ENCODE peak calls at places on chromosomes 7 and 10, in four cellular contexts. Y, W, N and B are unnamed samples.

GRCh38 chr7:74199551-74200355 is 10.1 kb upstream of the LAT2 start:
- DNase-seq in N (no peak), W (no peak), Y (no peak), B (no peak)

GRCh38 chr7:28739826-28740225 is 218.3 kb downstream of the TRIL start:
- DNase-seq in N (no peak), W (no peak), Y (no peak), B (peak; percentile 51)

GRCh38 chr7:127447326-127447945 is 54.9 kb upstream of the ZNF800 start:
- DNase-seq in W (peak; percentile 24), Y (peak; percentile 30), N (peak; percentile 31), B (peak; percentile 13)

GRCh38 chr10:90890347-90890746 is 18.6 kb downstream of the RPP30 start:
- DNase-seq in W (no peak), Y (no peak), N (no peak), B (no peak)

GRCh38 chr10:78865518-78865835 is 203.3 kb upstream of the ZMIZ1 start:
- DNase-seq in N (no peak), W (peak; percentile 5), Y (no peak), B (no peak)

GRCh38 chr10:14478639-14479038 is 147.9 kb upstream of the FRMD4A start:
- DNase-seq in W (peak; percentile 85), Y (peak; percentile 40), N (no peak), B (peak; percentile 86)

GRCh38 chr7:101308245-101309085 is 13.1 kb downstream of the IFT22 start:
- DNase-seq in N (no peak), W (peak; percentile 51), Y (peak; percentile 11), B (no peak)

GRCh38 chr7:42090056-42090455 is 147.0 kb downstream of the GLI3 start:
- DNase-seq in W (no peak), N (no peak), Y (no peak), B (no peak)

GRCh38 chr7:98400538-98401427 is at the start of gene BAIAP2L1:
- DNase-seq in W (peak; percentile 66), Y (peak; percentile 86), N (peak; percentile 87), B (no peak)

GRCh38 chr10:68666280-68666760 is 54.7 kb upstream of the CCAR1 start:
- DNase-seq in W (peak; percentile 95), Y (no peak), N (no peak), B (peak; percentile 46)

GRCh38 chr7:147509859-147510542 is 1080.6 kb upstream of the C7orf33 start:
- DNase-seq in N (no peak), Y (no peak), W (no peak), B (no peak)

GRCh38 chr7:22109761-22110160 is 164.1 kb upstream of the CDCA7L start:
- DNase-seq in W (peak; percentile 44), N (no peak), Y (no peak), B (no peak)

GRCh38 chr10:119595715-119596515 is 849 bp downstream of the TIAL1 start:
- DNase-seq in Y (peak; percentile 25), W (peak; percentile 40), N (peak; percentile 53), B (no peak)

GRCh38 chr10:123013456-123014419 is 4.9 kb downstream of the ACADSB start:
- DNase-seq in N (no peak), W (no peak), Y (no peak), B (no peak)

GRCh38 chr10:30688456-30688855 is 58.9 kb upstream of the LYZL2 start:
- DNase-seq in W (no peak), N (no peak), Y (no peak), B (no peak)

GRCh38 chr10:97863808-97864207 is 14.2 kb downstream of the GOLGA7B start:
- DNase-seq in Y (no peak), W (no peak), N (no peak), B (no peak)

GRCh38 chr7:154438571-154438970 is 386.4 kb downstream of the DPP6 start:
- DNase-seq in Y (no peak), N (no peak), W (no peak), B (no peak)

GRCh38 chr10:59432207-59432900 is 70.0 kb upstream of the FAM13C start:
- DNase-seq in W (peak; percentile 69), N (no peak), Y (no peak), B (no peak)

GRCh38 chr7:93747019-93747418 is 143.5 kb downstream of the TFPI2 start:
- DNase-seq in W (no peak), N (no peak), Y (no peak), B (no peak)